ENCODE peak calls at places on chromosomes 11 and 22, in eight cellular contexts. P, M, Q, L, H, E, O and D are unnamed samples.
A peak's percentile ranks its signal among the peaks of the same experiment; 100 is the strongest.

GRCh38 chr11:35134403-35135126 is 4.4 kb upstream of the CD44 start:
- DNase-seq in P (no peak), M (peak; percentile 78), Q (no peak), L (no peak), H (no peak), E (no peak), O (no peak), D (no peak)

GRCh38 chr11:2305862-2306823 is 4.3 kb downstream of the TSPAN32 start:
- DNase-seq in P (peak; percentile 17), M (peak; percentile 92), Q (no peak), L (peak; percentile 94), H (no peak), E (peak; percentile 85), O (no peak), D (no peak)

GRCh38 chr11:118918128-118918685 is 7.5 kb downstream of the BCL9L start:
- DNase-seq in P (no peak), M (peak; percentile 95), Q (no peak), L (peak; percentile 97), H (peak; percentile 79), E (peak; percentile 91), O (no peak), D (no peak)

GRCh38 chr11:114102993-114103896 is 43.7 kb downstream of the ZBTB16 start:
- DNase-seq in P (no peak), M (no peak), Q (no peak), L (no peak), H (no peak), E (no peak), O (no peak), D (no peak)

GRCh38 chr11:60842688-60843605 is 1.0 kb downstream of the CCDC86 start:
- DNase-seq in P (no peak), M (peak; percentile 45), Q (no peak), L (no peak), H (peak; percentile 14), E (no peak), O (no peak), D (no peak)

GRCh38 chr11:114066046-114066648 is 6.6 kb downstream of the ZBTB16 start:
- DNase-seq in P (no peak), M (no peak), Q (no peak), L (no peak), H (no peak), E (no peak), O (no peak), D (no peak)

GRCh38 chr22:48210812-48211211 is 1448.4 kb downstream of the TBC1D22A start:
- DNase-seq in P (no peak), M (no peak), Q (no peak), L (no peak), H (no peak), E (no peak), O (no peak), D (no peak)

GRCh38 chr11:74425100-74425499 is 26.9 kb upstream of the PGM2L1 start:
- DNase-seq in P (no peak), M (no peak), Q (no peak), L (no peak), H (no peak), E (no peak), O (no peak), D (no peak)